ENCODE peak calls at places on chromosome 21, in ten cellular contexts. A, S, J, N, X, F, K, B, H and Y are unnamed samples.

GRCh38 chr21:26846036-26846931 is 1.1 kb upstream of the ADAMTS1 start:
- DNase-seq in K (peak), J (no peak), S (no peak), X (no peak), A (peak), H (peak), N (peak), B (peak), F (peak), Y (peak)

GRCh38 chr21:39221282-39221996 is 38.2 kb upstream of the PSMG1 start:
- DNase-seq in B (no peak), X (no peak), F (no peak), H (no peak), A (no peak), J (no peak), S (no peak), K (no peak), N (no peak), Y (no peak)

GRCh38 chr21:39667353-39667891 is 54.7 kb downstream of the B3GALT5 start:
- DNase-seq in J (no peak), A (no peak), K (no peak), H (no peak), S (no peak), B (no peak), F (no peak), N (no peak), X (no peak), Y (no peak)

GRCh38 chr21:36560933-36561575 is 81.1 kb upstream of the CLDN14 start:
- DNase-seq in J (no peak), N (no peak), X (no peak), H (no peak), A (no peak), F (no peak), B (no peak), K (no peak), S (no peak), Y (no peak)

GRCh38 chr21:18725653-18726052 is 322.1 kb upstream of the TMPRSS15 start:
- DNase-seq in S (no peak), F (no peak), K (no peak), X (no peak), A (no peak), B (no peak), J (no peak), H (no peak), N (no peak), Y (no peak)

GRCh38 chr21:27366846-27367245 is 400.0 kb upstream of the ADAMTS5 start:
- DNase-seq in N (no peak), K (no peak), F (no peak), H (no peak), B (no peak), S (no peak), A (no peak), X (no peak), J (no peak), Y (no peak)

GRCh38 chr21:18147678-18148077 is 97.0 kb upstream of the CHODL start:
- DNase-seq in A (no peak), J (no peak), K (no peak), S (no peak), F (no peak), H (no peak), X (no peak), N (no peak), B (no peak), Y (no peak)

GRCh38 chr21:45836694-45837670 is 144.6 kb upstream of the COL6A1 start:
- DNase-seq in N (no peak), B (no peak), J (no peak), A (peak), X (no peak), S (no peak), H (no peak), F (no peak), K (no peak), Y (no peak)

GRCh38 chr21:38170283-38170682 is 86.5 kb upstream of the KCNJ15 start:
- DNase-seq in F (no peak), S (no peak), B (peak), N (peak), X (no peak), K (no peak), H (no peak), A (no peak), J (no peak), Y (peak)

GRCh38 chr21:38343691-38344090 is 86.9 kb downstream of the KCNJ15 start:
- DNase-seq in N (no peak), H (no peak), F (peak), B (peak), K (no peak), S (no peak), A (no peak), J (no peak), X (no peak), Y (peak)

GRCh38 chr21:38561205-38561604 is 62.9 kb upstream of the ERG start:
- DNase-seq in J (no peak), N (no peak), A (no peak), S (no peak), F (no peak), H (no peak), K (no peak), X (no peak), B (no peak), Y (no peak)

GRCh38 chr21:46052703-46053651 is 44.9 kb upstream of the COL6A2 start:
- DNase-seq in F (peak), N (no peak), X (no peak), A (no peak), S (no peak), J (peak), K (peak), B (peak), H (no peak), Y (no peak)

GRCh38 chr21:45833437-45833836 is 148.1 kb upstream of the COL6A1 start:
- DNase-seq in H (peak), X (no peak), S (no peak), K (no peak), B (no peak), F (no peak), A (peak), N (peak), J (no peak), Y (no peak)

GRCh38 chr21:17775431-17776126 is 43.6 kb downstream of the C21orf91 start:
- DNase-seq in X (peak), H (no peak), F (no peak), N (no peak), A (no peak), S (no peak), B (no peak), K (no peak), J (no peak), Y (no peak)

GRCh38 chr21:46427516-46427915 is 31.2 kb upstream of the DIP2A start:
- DNase-seq in A (no peak), B (no peak), F (no peak), X (no peak), N (no peak), H (no peak), J (no peak), K (no peak), S (no peak), Y (no peak)

GRCh38 chr21:16800536-16800935 is 712.3 kb upstream of the CXADR start:
- DNase-seq in J (no peak), N (no peak), K (no peak), S (no peak), F (no peak), B (no peak), A (no peak), H (no peak), X (no peak), Y (no peak)

GRCh38 chr21:27365394-27365793 is 398.5 kb upstream of the ADAMTS5 start:
- DNase-seq in X (no peak), K (no peak), A (no peak), S (no peak), N (no peak), J (no peak), F (no peak), B (no peak), H (no peak), Y (no peak)

GRCh38 chr21:37061926-37062591 is 10.8 kb downstream of the PIGP start:
- DNase-seq in S (no peak), F (no peak), K (no peak), H (no peak), A (no peak), N (no peak), B (peak), X (peak), J (no peak), Y (no peak)

GRCh38 chr21:39082656-39083376 is 100.4 kb downstream of the PSMG1 start:
- DNase-seq in A (no peak), F (peak), J (no peak), N (no peak), H (no peak), B (no peak), X (peak), S (peak), K (no peak), Y (peak)

GRCh38 chr21:36320421-36321324 is 676 bp downstream of the MORC3 start:
- DNase-seq in F (peak), J (peak), H (peak), N (no peak), A (peak), K (peak), S (peak), X (peak), B (peak), Y (peak)

GRCh38 chr21:21230672-21231071 is 232.5 kb downstream of the NCAM2 start:
- DNase-seq in X (no peak), N (no peak), A (no peak), F (no peak), K (no peak), J (no peak), S (no peak), B (no peak), H (no peak), Y (peak)

GRCh38 chr21:46297311-46298082 is 11.4 kb downstream of the YBEY start:
- DNase-seq in N (peak), A (no peak), H (peak), B (no peak), F (no peak), S (no peak), K (peak), X (no peak), J (no peak), Y (no peak)

GRCh38 chr21:45981641-45982255 is at the start of gene COL6A1:
- DNase-seq in J (no peak), S (peak), K (peak), B (no peak), H (peak), A (peak), N (peak), X (no peak), F (peak), Y (peak)

GRCh38 chr21:46057111-46057709 is 40.7 kb upstream of the COL6A2 start:
- DNase-seq in B (no peak), H (no peak), F (no peak), J (no peak), X (no peak), N (no peak), K (peak), S (no peak), A (no peak), Y (no peak)

GRCh38 chr21:17612565-17613241 is at the start of gene BTG3:
- DNase-seq in X (peak), K (peak), S (peak), B (peak), N (peak), H (peak), A (peak), J (no peak), F (peak), Y (peak)

GRCh38 chr21:25569711-25570110 is 37.6 kb downstream of the MRPL39 start:
- DNase-seq in A (no peak), J (no peak), F (no peak), X (no peak), B (no peak), K (no peak), N (no peak), S (no peak), H (no peak), Y (no peak)

GRCh38 chr21:39020751-39021474 is 162.3 kb downstream of the PSMG1 start:
- DNase-seq in X (no peak), H (no peak), F (peak), J (no peak), K (peak), A (no peak), N (no peak), S (no peak), B (peak), Y (peak)

GRCh38 chr21:16072176-16072575 is 342.4 kb downstream of the USP25 start:
- DNase-seq in H (no peak), B (no peak), J (no peak), F (no peak), K (no peak), S (no peak), A (no peak), N (no peak), X (no peak), Y (no peak)

GRCh38 chr21:42047821-42048613 is 23.1 kb upstream of the UMODL1 start:
- DNase-seq in A (no peak), X (no peak), H (peak), J (no peak), S (no peak), B (peak), N (peak), F (no peak), K (peak), Y (no peak)

GRCh38 chr21:42044871-42045495 is 26.1 kb upstream of the UMODL1 start:
- DNase-seq in F (no peak), S (no peak), K (no peak), H (no peak), J (no peak), B (no peak), X (no peak), N (no peak), A (no peak), Y (no peak)

GRCh38 chr21:42048870-42049577 is 22.1 kb upstream of the UMODL1 start:
- DNase-seq in N (no peak), X (no peak), K (no peak), H (no peak), J (no peak), A (no peak), S (no peak), F (no peak), B (no peak), Y (no peak)

GRCh38 chr21:42051788-42052187 is 19.3 kb upstream of the UMODL1 start:
- DNase-seq in S (peak), A (no peak), F (no peak), J (no peak), N (no peak), X (no peak), H (no peak), B (no peak), K (no peak), Y (no peak)

DNA sequence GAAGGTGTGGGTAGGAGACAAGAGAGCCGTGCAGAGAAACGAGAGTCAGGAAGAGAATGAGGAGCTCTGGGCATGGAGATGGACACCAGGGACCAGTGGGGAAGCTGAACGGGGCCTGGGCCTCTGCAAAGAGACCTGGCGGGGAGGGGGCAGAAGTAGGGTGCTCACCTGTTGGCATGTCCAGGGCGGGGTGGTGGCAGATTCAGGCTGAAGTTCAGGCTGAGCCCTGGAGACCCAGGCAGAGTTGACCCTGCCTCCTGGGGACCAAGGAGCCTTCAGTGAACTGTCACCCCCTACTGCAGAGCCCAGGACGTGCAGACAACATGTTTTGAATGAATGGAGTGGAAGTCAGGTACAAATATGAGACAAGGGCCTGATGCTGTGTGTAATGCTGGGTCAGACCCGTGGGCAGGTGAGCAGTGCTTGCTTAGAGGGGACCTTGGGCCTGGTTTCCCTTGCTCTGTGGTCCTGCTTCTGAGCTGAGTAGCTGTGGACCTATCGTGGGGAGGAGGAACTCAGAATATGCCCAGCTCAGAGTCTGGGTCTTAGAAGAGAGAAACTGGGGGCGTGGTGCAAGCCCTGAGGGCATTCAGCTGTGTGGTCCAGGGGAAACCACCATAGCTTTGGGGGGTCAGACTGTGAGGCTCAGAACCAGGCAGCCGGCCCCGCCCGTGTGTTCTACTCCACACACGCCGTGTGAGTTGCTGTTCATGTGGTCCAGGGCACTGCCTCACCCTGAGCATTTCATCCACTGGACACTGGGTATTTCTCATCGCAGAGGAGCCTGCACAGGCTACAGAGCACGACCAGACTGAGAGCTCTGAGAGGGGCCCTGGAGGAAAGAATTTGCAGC is 21.3 kb upstream of the UMODL1 start:
- DNase-seq in S (no peak), N (no peak), X (no peak), H (no peak), A (no peak), J (no peak), B (no peak), F (no peak), K (no peak), Y (no peak)
- TF ChIP-seq CTCF in S (peak), N (no peak), X (peak), H (no peak), A (no peak), J (no peak), B (no peak), F (no peak), K (no peak), Y (no peak)

GRCh38 chr21:40844935-40845334 is 2.0 kb downstream of the DSCAM start:
- DNase-seq in K (no peak), F (no peak), H (no peak), N (no peak), B (no peak), A (no peak), S (no peak), J (peak), X (no peak), Y (peak)

GRCh38 chr21:40840441-40840840 is 6.5 kb downstream of the DSCAM start:
- DNase-seq in F (no peak), K (no peak), B (no peak), S (no peak), N (no peak), J (peak), H (no peak), A (no peak), X (no peak), Y (peak)

GRCh38 chr21:40842197-40842552 is 4.8 kb downstream of the DSCAM start:
- DNase-seq in J (no peak), N (no peak), X (no peak), S (no peak), F (no peak), B (no peak), A (no peak), K (no peak), H (no peak), Y (no peak)

GRCh38 chr21:40839551-40839950 is 7.4 kb downstream of the DSCAM start:
- DNase-seq in K (no peak), H (no peak), A (no peak), N (no peak), X (no peak), B (no peak), S (no peak), J (no peak), F (no peak), Y (no peak)

DNA sequence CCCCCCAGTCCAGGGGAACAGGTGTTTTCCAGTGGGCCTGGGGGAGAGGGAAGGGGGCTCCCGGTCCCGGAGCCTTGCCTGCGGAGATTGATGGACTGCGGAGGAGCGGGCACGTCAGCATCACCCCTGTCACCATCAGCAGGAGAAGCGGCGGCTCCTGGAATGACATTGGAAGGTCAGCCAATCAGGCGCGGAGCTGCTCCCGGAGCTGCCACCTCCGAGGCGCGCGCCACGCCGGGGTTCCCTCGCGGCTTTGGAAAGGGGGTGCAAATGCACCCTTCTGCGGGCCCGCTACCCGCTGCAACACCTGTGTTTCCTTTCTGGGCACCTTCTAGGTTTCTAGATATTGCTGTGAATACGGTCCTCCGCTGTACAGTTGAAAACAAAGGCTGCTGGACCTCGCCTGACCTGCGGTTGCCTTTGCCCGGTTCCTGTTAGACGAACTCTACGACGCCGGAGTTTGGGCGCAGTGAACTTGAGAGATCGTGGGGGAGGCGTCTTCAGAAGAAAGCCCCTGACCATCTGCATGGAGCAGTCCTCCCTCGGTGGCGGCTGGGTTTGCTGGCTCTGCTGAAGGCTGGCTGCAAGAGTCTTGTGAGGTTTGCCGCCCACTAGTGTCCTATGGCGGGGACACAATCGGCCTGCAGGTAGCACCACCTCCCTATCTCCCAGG is 5.3 kb downstream of the DSCAM start:
- DNase-seq in N (peak), H (peak), J (peak), S (no peak), K (no peak), A (no peak), B (no peak), X (no peak), F (peak), Y (no peak)
- H3K27ac ChIP-seq in N (no peak), H (no peak), J (no peak), S (no peak), K (no peak), A (no peak), B (no peak), X (no peak), F (no peak), Y (no peak)

GRCh38 chr21:44761747-44762208 is 39.8 kb downstream of the UBE2G2 start:
- DNase-seq in B (no peak), H (no peak), J (no peak), F (no peak), S (no peak), A (peak), K (no peak), N (no peak), X (no peak), Y (no peak)

GRCh38 chr21:44759628-44760285 is 41.9 kb downstream of the UBE2G2 start:
- DNase-seq in J (no peak), S (no peak), A (peak), F (no peak), N (no peak), H (no peak), X (no peak), K (no peak), B (no peak), Y (no peak)

GRCh38 chr21:44762221-44763049 is 39.2 kb downstream of the UBE2G2 start:
- DNase-seq in H (no peak), A (peak), F (no peak), J (no peak), K (no peak), X (no peak), S (no peak), N (no peak), B (no peak), Y (no peak)

GRCh38 chr21:44760376-44760775 is 41.2 kb downstream of the UBE2G2 start:
- DNase-seq in A (peak), H (no peak), S (no peak), B (no peak), X (no peak), J (no peak), K (no peak), F (no peak), N (no peak), Y (no peak)

GRCh38 chr21:44761011-44761729 is 40.5 kb downstream of the UBE2G2 start:
- DNase-seq in X (peak), A (peak), F (no peak), B (no peak), N (no peak), K (no peak), S (no peak), J (no peak), H (no peak), Y (no peak)
- TF ChIP-seq CTCF in X (peak), A (no peak), F (no peak), B (peak), N (no peak), K (no peak), S (peak), J (no peak), H (no peak), Y (peak)

GRCh38 chr21:34017127-34017961 is 56.0 kb upstream of the MRPS6 start:
- DNase-seq in H (no peak), B (no peak), K (no peak), X (peak), J (no peak), F (no peak), S (no peak), A (no peak), N (no peak), Y (no peak)

GRCh38 chr21:34018910-34019309 is 54.5 kb upstream of the MRPS6 start:
- DNase-seq in J (no peak), B (no peak), H (no peak), K (no peak), N (no peak), X (peak), S (no peak), A (no peak), F (no peak), Y (no peak)

GRCh38 chr21:34019402-34019801 is 54.0 kb upstream of the MRPS6 start:
- DNase-seq in B (no peak), N (no peak), H (no peak), S (no peak), K (no peak), J (no peak), X (peak), A (no peak), F (no peak), Y (no peak)

GRCh38 chr21:34020005-34020847 is 53.2 kb upstream of the MRPS6 start:
- DNase-seq in X (peak), S (no peak), H (no peak), B (no peak), J (no peak), N (no peak), F (no peak), K (no peak), A (no peak), Y (no peak)

DNA sequence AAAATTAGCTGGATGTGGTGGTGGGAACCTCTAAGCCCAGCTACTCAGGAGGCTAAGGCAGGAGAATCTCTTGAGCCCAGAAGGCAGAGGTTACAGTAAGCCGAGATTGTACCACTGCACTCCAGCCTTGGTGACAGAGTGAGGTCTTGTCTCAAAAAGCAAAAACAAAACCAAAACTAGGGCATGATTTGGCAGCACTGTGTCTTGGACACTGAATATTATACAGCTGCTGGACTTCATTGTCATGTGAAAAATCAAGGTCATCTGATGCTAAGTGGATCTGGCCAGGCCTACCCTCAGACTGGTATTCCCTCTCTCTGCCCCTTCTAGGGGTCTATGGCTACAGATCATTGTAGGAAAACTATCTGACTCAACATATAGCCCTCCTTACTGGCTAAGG is 55.2 kb upstream of the MRPS6 start:
- DNase-seq in F (no peak), S (no peak), K (no peak), J (no peak), X (peak), N (no peak), H (no peak), A (no peak), B (no peak), Y (no peak)
- H3K27ac ChIP-seq in F (no peak), S (no peak), K (no peak), J (no peak), X (peak), N (no peak), H (no peak), A (no peak), B (no peak), Y (no peak)